ENCODE peak calls at places on chromosomes 4 and X, in nine cellular contexts. J is fibroblast of mammary gland, A is omental fat pad, M is AG09309, L is pancreas, V is A549, U is psoas muscle, I is GM12865, Y is ovary. R is an unnamed sample.
A peak's percentile ranks its signal among the peaks of the same experiment; 100 is the strongest.

GRCh38 chrX:70196961-70197805 is 19.9 kb downstream of the DGAT2L6 start:
- DNase-seq in J (peak; percentile 69), A (peak; percentile 33), M (peak; percentile 7), L (peak; percentile 58), V (peak; percentile 77), U (no peak), I (peak; percentile 67), Y (no peak), R (no peak)

GRCh38 chr4:3572363-3572762 is 40.1 kb upstream of the LRPAP1 start:
- DNase-seq in J (no peak), A (no peak), M (no peak), L (no peak), V (no peak), U (no peak), I (no peak), Y (no peak), R (no peak)

GRCh38 chrX:94178145-94178790 is 504.3 kb downstream of the FAM133A start:
- DNase-seq in J (peak; percentile 4), A (no peak), M (no peak), L (no peak), V (peak; percentile 2), U (no peak), I (no peak), Y (no peak), R (no peak)

GRCh38 chr4:2424581-2424980 is 5.8 kb downstream of the CFAP99 start:
- DNase-seq in J (peak; percentile 62), A (no peak), M (no peak), L (no peak), V (no peak), U (no peak), I (no peak), Y (no peak), R (no peak)

GRCh38 chr4:5206391-5206790 is 155.1 kb downstream of the STK32B start:
- DNase-seq in J (peak; percentile 82), A (no peak), M (peak; percentile 71), L (no peak), V (peak; percentile 9), U (peak; percentile 62), I (no peak), Y (no peak), R (no peak)

GRCh38 chr4:41935652-41936021 is 408 bp downstream of the TMEM33 start:
- DNase-seq in J (peak; percentile 37), A (no peak), M (no peak), L (no peak), V (peak; percentile 16), U (no peak), I (peak; percentile 37), Y (no peak), R (no peak)

GRCh38 chrX:140733766-140734342 is 24.3 kb downstream of the LINC00632 start:
- DNase-seq in J (peak; percentile 68), A (no peak), M (peak; percentile 13), L (peak; percentile 25), V (peak; percentile 56), U (no peak), I (peak; percentile 33), Y (no peak), R (no peak)

GRCh38 chrX:38212246-38212645 is 8.4 kb downstream of the SRPX start:
- DNase-seq in J (peak; percentile 71), A (no peak), M (no peak), L (no peak), V (no peak), U (no peak), I (no peak), Y (no peak), R (no peak)

GRCh38 chrX:23871905-23872546 is 35.7 kb downstream of the APOO start:
- DNase-seq in J (no peak), A (no peak), M (no peak), L (no peak), V (peak; percentile 45), U (no peak), I (no peak), Y (no peak), R (no peak)

GRCh38 chrX:23864719-23865349 is 42.9 kb downstream of the APOO start:
- DNase-seq in J (no peak), A (no peak), M (no peak), L (no peak), V (no peak), U (no peak), I (no peak), Y (no peak), R (no peak)

DNA sequence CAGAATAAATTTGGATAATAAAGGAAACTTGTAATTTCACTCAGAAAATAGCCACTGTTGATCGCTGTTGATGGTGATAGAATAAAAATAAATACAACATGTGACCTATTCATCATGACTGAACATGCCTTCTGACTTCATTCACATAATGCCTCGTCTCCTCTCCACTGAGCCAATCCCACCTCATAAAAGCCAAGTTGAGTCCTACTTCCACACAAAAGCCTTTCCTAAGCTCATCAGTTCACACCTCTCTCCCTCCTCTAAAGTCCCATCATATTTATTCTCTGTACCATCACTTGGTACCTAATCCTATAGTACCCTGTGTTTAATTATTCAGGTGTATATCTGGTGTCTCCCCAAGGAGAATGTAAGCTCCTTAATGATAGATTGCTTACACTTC is 37.7 kb downstream of the APOO start:
- DNase-seq in J (no peak), A (no peak), M (no peak), L (no peak), V (no peak), U (no peak), I (no peak), Y (no peak), R (no peak)
- TF ChIP-seq CTCF in J (no peak), A (no peak), M (no peak), L (no peak), V (no peak), U (no peak), I (no peak), Y (no peak), R (no peak)

GRCh38 chr4:169906104-169906503 is 120.1 kb downstream of the MFAP3L start:
- DNase-seq in J (no peak), A (no peak), M (no peak), L (no peak), V (peak; percentile 19), U (no peak), I (no peak), Y (no peak), R (no peak)

GRCh38 chr4:169906821-169907220 is 119.4 kb downstream of the MFAP3L start:
- DNase-seq in J (no peak), A (no peak), M (no peak), L (no peak), V (no peak), U (no peak), I (no peak), Y (no peak), R (no peak)

GRCh38 chr4:169899295-169899694 is 126.9 kb downstream of the MFAP3L start:
- DNase-seq in J (no peak), A (no peak), M (no peak), L (no peak), V (no peak), U (no peak), I (no peak), Y (no peak), R (no peak)

GRCh38 chr4:169900241-169900845 is 125.9 kb downstream of the MFAP3L start:
- DNase-seq in J (no peak), A (no peak), M (no peak), L (no peak), V (no peak), U (no peak), I (no peak), Y (no peak), R (no peak)

GRCh38 chr4:169902658-169903345 is 123.4 kb downstream of the MFAP3L start:
- DNase-seq in J (no peak), A (no peak), M (no peak), L (no peak), V (peak; percentile 20), U (no peak), I (no peak), Y (no peak), R (no peak)
- TF ChIP-seq CTCF in J (no peak), A (no peak), M (no peak), L (no peak), V (no peak), U (no peak), I (no peak), Y (no peak), R (no peak)

GRCh38 chr4:107937040-107937439 is 5.7 kb downstream of the CYP2U1 start:
- DNase-seq in J (no peak), A (no peak), M (no peak), L (no peak), V (no peak), U (no peak), I (no peak), Y (no peak), R (no peak)

GRCh38 chr4:107931775-107932321 is 499 bp downstream of the CYP2U1 start:
- DNase-seq in J (no peak), A (no peak), M (no peak), L (peak; percentile 12), V (no peak), U (no peak), I (peak; percentile 39), Y (no peak), R (no peak)

GRCh38 chr4:107935246-107935645 is 3.9 kb downstream of the CYP2U1 start:
- DNase-seq in J (no peak), A (no peak), M (no peak), L (no peak), V (no peak), U (no peak), I (no peak), Y (no peak), R (no peak)

DNA sequence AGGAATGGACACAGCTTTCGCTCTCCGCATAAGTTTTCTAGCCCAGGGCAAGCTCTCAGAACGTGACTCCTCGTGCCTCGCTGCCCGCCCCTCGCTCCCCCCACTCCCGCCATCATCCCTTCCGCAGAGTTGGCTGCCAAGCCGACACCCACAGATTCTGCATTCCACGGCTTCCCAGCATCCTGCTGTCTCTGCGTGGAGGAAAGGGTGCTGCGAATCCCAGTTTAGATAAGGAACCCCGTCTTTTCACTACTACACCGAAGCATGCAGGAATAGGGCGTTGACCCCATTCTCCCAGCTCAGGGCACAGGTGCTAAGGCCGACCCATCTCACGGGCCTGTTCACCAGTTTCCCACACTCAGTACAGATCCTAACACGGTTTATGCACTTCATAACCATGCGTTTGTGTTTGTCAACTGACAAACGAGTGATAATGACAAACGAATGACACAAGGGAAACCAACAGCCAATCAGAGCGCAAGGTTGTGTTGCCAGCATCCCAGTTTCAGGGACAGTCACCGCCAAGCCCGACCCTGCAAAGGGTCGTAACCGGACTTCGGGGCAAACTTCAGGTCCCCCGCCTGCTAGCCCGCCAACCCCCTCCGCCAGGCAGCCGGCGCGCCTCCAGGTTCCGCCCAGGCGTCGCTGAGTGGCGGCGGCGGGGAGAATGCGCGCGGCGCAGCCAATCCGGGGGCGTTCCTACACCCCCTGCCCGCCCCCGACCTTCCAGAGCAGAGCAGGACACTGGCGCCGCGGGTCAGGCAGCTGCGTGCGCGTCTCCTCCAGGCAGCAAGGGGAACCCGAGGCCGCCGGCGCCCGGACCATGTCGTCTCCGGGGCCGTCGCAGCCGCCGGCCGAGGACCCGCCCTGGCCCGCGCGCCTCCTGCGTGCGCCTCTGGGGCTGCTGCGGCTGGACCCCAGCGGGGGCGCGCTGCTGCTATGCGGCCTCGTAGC is at the start of gene CYP2U1:
- DNase-seq in J (peak; percentile 63), A (no peak), M (no peak), L (peak; percentile 77), V (peak; percentile 68), U (peak; percentile 93), I (peak; percentile 86), Y (peak; percentile 85), R (peak; percentile 75)
- TF ChIP-seq CTCF in J (no peak), A (no peak), M (no peak), L (no peak), V (no peak), U (peak; percentile 29), I (no peak), Y (peak; percentile 33), R (no peak)

DNA sequence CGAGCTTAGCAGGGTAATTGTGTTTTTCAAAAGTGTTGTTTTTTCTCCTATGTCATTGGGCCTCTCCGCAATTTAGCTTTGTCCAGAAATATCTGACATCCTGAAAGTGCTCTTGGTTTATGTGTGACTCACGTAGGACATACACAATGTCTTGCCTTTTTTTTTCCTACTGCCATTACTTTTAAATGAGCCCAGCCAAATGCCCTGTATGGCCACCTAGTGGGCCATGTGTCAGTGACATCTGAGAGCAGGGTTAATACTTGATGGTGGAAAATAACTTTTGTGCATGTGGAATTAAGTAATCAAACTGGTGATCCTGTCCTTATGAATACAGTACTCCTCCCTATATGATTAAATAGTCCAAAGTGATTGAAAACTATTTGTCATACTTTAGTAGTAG is 1411.1 kb upstream of the TENM3 start:
- DNase-seq in J (no peak), A (no peak), M (no peak), L (no peak), V (peak; percentile 2), U (no peak), I (no peak), Y (no peak), R (no peak)
- TF ChIP-seq CTCF in J (peak; percentile 14), A (no peak), M (no peak), L (no peak), V (no peak), U (no peak), I (no peak), Y (no peak), R (no peak)